ENCODE peak calls at places on chromosomes 16 and 17, in nine cellular contexts. Z is stimulated activated CD8-positive, alpha-beta memory T cell treated with anti-CD3 and anti-CD28 coated beads, Interleukin-7, amount 100 ng/mL, for 4 hours; I is COR-L47; J is stimulated activated CD4-positive, alpha-beta T cell treated with anti-CD3 and anti-CD28 coated beads, Interleukin-2, amount 100 ng/mL, for 24 hours; M is activated naive CD8-positive, alpha-beta T cell treated with anti-CD3 and anti-CD28 coated beads, Interleukin-2, amount 50 U/mL, for 24 hours; U is fibroblast of villous mesenchyme; D is effector CD4-positive, alpha-beta T cell; G is heart right ventricle; Q is activated naive CD4-positive, alpha-beta T cell. B is an unnamed sample.

GRCh38 chr16:3444032-3444388 is 530 bp downstream of the NAA60 start:
- DNase-seq in Z (no peak), I (peak), J (peak), M (peak), U (peak), D (no peak), G (no peak), Q (peak), B (no peak)

GRCh38 chr17:29582767-29583166 is 6.7 kb downstream of the GIT1 start:
- DNase-seq in Z (no peak), I (no peak), J (no peak), M (no peak), U (no peak), D (no peak), G (no peak), Q (no peak), B (no peak)

GRCh38 chr16:57859331-57859730 is 57.0 kb upstream of the KIFC3 start:
- DNase-seq in Z (no peak), I (peak), J (no peak), M (peak), U (peak), D (no peak), G (no peak), Q (no peak), B (no peak)

GRCh38 chr16:58435779-58436178 is 43.5 kb downstream of the GINS3 start:
- DNase-seq in Z (no peak), I (no peak), J (no peak), M (no peak), U (no peak), D (no peak), G (no peak), Q (no peak), B (no peak)

GRCh38 chr16:83802135-83802534 is 5.6 kb upstream of the HSBP1 start:
- DNase-seq in Z (no peak), I (no peak), J (no peak), M (no peak), U (peak), D (no peak), G (no peak), Q (no peak), B (no peak)

GRCh38 chr17:51154176-51154575 is 817 bp downstream of the NME1 start:
- DNase-seq in Z (no peak), I (no peak), J (no peak), M (no peak), U (peak), D (no peak), G (no peak), Q (no peak), B (no peak)

GRCh38 chr17:17538417-17539391 is 42.5 kb upstream of the RASD1 start:
- DNase-seq in Z (no peak), I (peak), J (no peak), M (no peak), U (peak), D (no peak), G (no peak), Q (no peak), B (no peak)

GRCh38 chr17:46841561-46842379 is 9.6 kb upstream of the WNT9B start:
- DNase-seq in Z (no peak), I (no peak), J (peak), M (peak), U (no peak), D (no peak), G (no peak), Q (no peak), B (no peak)

GRCh38 chr16:75111514-75112280 is 4.9 kb downstream of the LDHD start:
- DNase-seq in Z (no peak), I (no peak), J (no peak), M (no peak), U (no peak), D (no peak), G (no peak), Q (no peak), B (no peak)

GRCh38 chr17:80738987-80739730 is 194.5 kb downstream of the RPTOR start:
- DNase-seq in Z (no peak), I (no peak), J (no peak), M (no peak), U (peak), D (no peak), G (no peak), Q (no peak), B (no peak)

GRCh38 chr16:3952342-3953131 is 72.0 kb upstream of the CREBBP start:
- DNase-seq in Z (no peak), I (no peak), J (no peak), M (no peak), U (peak), D (no peak), G (peak), Q (no peak), B (no peak)

GRCh38 chr16:89374393-89374948 is 115.9 kb downstream of the ANKRD11 start:
- DNase-seq in Z (no peak), I (no peak), J (no peak), M (no peak), U (peak), D (no peak), G (no peak), Q (no peak), B (no peak)

GRCh38 chr16:58732545-58733247 is 1.4 kb downstream of the GOT2 start:
- DNase-seq in Z (no peak), I (no peak), J (no peak), M (no peak), U (no peak), D (no peak), G (no peak), Q (no peak), B (no peak)

GRCh38 chr16:22971346-22971924 is 157.5 kb downstream of the HS3ST2 start:
- DNase-seq in Z (no peak), I (no peak), J (no peak), M (no peak), U (no peak), D (no peak), G (no peak), Q (no peak), B (no peak)

GRCh38 chr17:48871551-48872351 is 20.8 kb upstream of the ATP5MC1 start:
- DNase-seq in Z (no peak), I (no peak), J (no peak), M (no peak), U (peak), D (no peak), G (peak), Q (no peak), B (no peak)

GRCh38 chr17:35748323-35748960 is 4.6 kb downstream of the GAS2L2 start:
- DNase-seq in Z (no peak), I (no peak), J (no peak), M (peak), U (no peak), D (no peak), G (no peak), Q (no peak), B (no peak)

GRCh38 chr17:63116967-63117366 is 150.9 kb downstream of the TANC2 start:
- DNase-seq in Z (no peak), I (no peak), J (no peak), M (no peak), U (peak), D (no peak), G (no peak), Q (no peak), B (no peak)

GRCh38 chr16:86490859-86491642 is 19.3 kb upstream of the FOXF1 start:
- DNase-seq in Z (no peak), I (no peak), J (no peak), M (no peak), U (no peak), D (no peak), G (no peak), Q (no peak), B (no peak)

GRCh38 chr16:49348408-49349176 is 25.0 kb upstream of the C16orf78 start:
- DNase-seq in Z (no peak), I (no peak), J (no peak), M (no peak), U (no peak), D (no peak), G (no peak), Q (no peak), B (no peak)

GRCh38 chr17:76866774-76867577 is 1.2 kb upstream of the MGAT5B start:
- DNase-seq in Z (no peak), I (no peak), J (no peak), M (no peak), U (peak), D (no peak), G (no peak), Q (no peak), B (no peak)

B was measured in GM12878.